ENCODE peak calls at places on chromosomes 12 and 14, in five cellular contexts. L is choroid plexus epithelial cell, M is AG09309, A is cardiac muscle cell, H is HepG2. N is an unnamed sample.
A peak's percentile ranks its signal among the peaks of the same experiment; 100 is the strongest.

GRCh38 chr12:57766464-57767311 is at the start of gene CYP27B1:
- DNase-seq in L (peak; percentile 44), M (no peak), A (peak; percentile 45), H (no peak), N (no peak)

GRCh38 chr14:101104485-101104884 is 201.0 kb upstream of the RTL1 start:
- DNase-seq in L (no peak), M (no peak), A (no peak), H (no peak), N (no peak)

GRCh38 chr14:49546766-49547165 is 39.4 kb downstream of the RPS29 start:
- DNase-seq in L (peak; percentile 8), M (no peak), A (no peak), H (no peak), N (no peak)

GRCh38 chr12:47614521-47614920 is 91.3 kb downstream of the RPAP3 start:
- DNase-seq in L (no peak), M (no peak), A (no peak), H (no peak), N (no peak)

GRCh38 chr12:34402899-34403705 is 380.8 kb downstream of the ALG10 start:
- DNase-seq in L (no peak), M (no peak), A (no peak), H (no peak), N (no peak)

GRCh38 chr12:304815-305214 is 42.2 kb upstream of the SLC6A13 start:
- DNase-seq in L (no peak), M (no peak), A (no peak), H (no peak), N (peak; percentile 23)

GRCh38 chr14:65287264-65288131 is 125.0 kb upstream of the FUT8 start:
- DNase-seq in L (peak; percentile 21), M (no peak), A (no peak), H (no peak), N (no peak)

GRCh38 chr12:97784904-97785303 is 322.3 kb downstream of the RMST start:
- DNase-seq in L (no peak), M (no peak), A (no peak), H (no peak), N (no peak)

GRCh38 chr14:101927859-101928258 is 36.5 kb upstream of the DYNC1H1 start:
- DNase-seq in L (peak; percentile 99), M (peak; percentile 89), A (no peak), H (no peak), N (peak; percentile 36)

GRCh38 chr14:76924363-76925151 is 98.3 kb downstream of the LRRC74A start:
- DNase-seq in L (peak; percentile 58), M (no peak), A (no peak), H (peak; percentile 36), N (peak; percentile 80)

GRCh38 chr14:90513151-90514014 is 116.6 kb downstream of the CALM1 start:
- DNase-seq in L (peak; percentile 10), M (no peak), A (no peak), H (peak; percentile 93), N (peak; percentile 90)

GRCh38 chr12:88153959-88154358 is 11.9 kb downstream of the TMTC3 start:
- DNase-seq in L (peak; percentile 80), M (peak; percentile 11), A (peak; percentile 23), H (peak; percentile 16), N (no peak)

GRCh38 chr12:62658910-62659309 is 192.3 kb downstream of the MON2 start:
- DNase-seq in L (no peak), M (no peak), A (no peak), H (no peak), N (no peak)

GRCh38 chr12:93136243-93137015 is 207.3 kb upstream of the EEA1 start:
- DNase-seq in L (no peak), M (no peak), A (no peak), H (peak; percentile 35), N (no peak)

GRCh38 chr14:61744239-61744638 is 18.0 kb upstream of the SNAPC1 start:
- DNase-seq in L (peak; percentile 56), M (no peak), A (no peak), H (no peak), N (no peak)

GRCh38 chr12:14058717-14059116 is 77.3 kb upstream of the GRIN2B start:
- DNase-seq in L (no peak), M (no peak), A (no peak), H (no peak), N (no peak)

GRCh38 chr12:107845226-107845979 is 70.9 kb downstream of the ASCL4 start:
- DNase-seq in L (no peak), M (no peak), A (no peak), H (no peak), N (no peak)
- H3K4me3 ChIP-seq in L (no peak overlapping the region), M (no peak overlapping the region), A (no peak overlapping the region), H (no peak overlapping the region), N (no peak overlapping the region)

DNA sequence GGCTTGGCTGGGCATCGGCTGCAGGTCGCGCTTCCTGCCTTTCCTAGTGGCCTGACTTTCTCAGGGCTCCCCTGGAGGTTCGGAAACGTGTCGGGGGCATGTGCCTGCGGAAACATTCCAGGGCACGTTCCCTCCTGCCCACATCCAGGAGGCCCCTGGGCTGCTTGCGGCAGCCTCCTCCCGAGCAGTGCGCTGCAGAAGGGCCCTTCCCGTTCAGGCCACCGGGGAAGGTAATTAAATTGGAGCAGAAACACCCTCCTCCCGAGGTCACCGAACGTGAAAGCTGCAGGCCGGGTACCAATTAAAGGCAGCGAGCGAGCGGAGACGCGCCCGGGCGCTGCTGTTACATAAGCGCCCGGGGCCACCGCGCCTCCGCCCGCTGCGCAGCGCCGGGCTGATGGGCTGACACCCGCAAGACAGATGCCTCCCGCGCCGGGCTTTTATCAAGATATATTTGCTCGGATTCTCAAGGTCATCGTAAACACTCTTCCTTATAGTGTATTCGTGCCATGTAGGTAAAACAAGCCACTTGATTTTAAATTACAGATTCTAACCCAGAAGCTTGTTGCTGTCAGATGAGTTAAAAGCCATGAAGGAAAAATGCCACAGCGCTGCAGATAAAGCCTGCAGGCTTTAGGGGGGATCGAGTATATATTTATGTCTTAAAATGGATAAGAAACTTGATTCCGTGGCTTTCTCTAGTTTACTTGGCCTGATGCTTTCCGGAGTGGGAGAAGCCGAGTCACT is 31.4 kb downstream of the SSPN start:
- DNase-seq in L (peak; percentile 26), M (no peak), A (peak; percentile 55), H (no peak), N (no peak)
- H3K4me3 ChIP-seq in L (peak overlapping the region; percentile 61), M (peak overlapping the region; percentile 27), A (peak overlapping the region; percentile 18), H (no peak overlapping the region), N (peak overlapping the region; percentile 50)

GRCh38 chr12:24560192-24560591 is 388.7 kb downstream of the BCAT1 start:
- DNase-seq in L (peak; percentile 41), M (no peak), A (no peak), H (no peak), N (no peak)

GRCh38 chr12:24561882-24562760 is 386.8 kb downstream of the BCAT1 start:
- DNase-seq in L (peak; percentile 81), M (no peak), A (peak; percentile 82), H (no peak), N (no peak)

GRCh38 chr12:24560867-24561266 is 388.0 kb downstream of the BCAT1 start:
- DNase-seq in L (peak; percentile 25), M (no peak), A (no peak), H (no peak), N (no peak)

GRCh38 chr12:24562761-24563392 is 386.0 kb downstream of the BCAT1 start:
- DNase-seq in L (peak; percentile 70), M (no peak), A (peak; percentile 76), H (no peak), N (no peak)

GRCh38 chr12:24561411-24561871 is 387.5 kb downstream of the BCAT1 start:
- DNase-seq in L (peak; percentile 45), M (no peak), A (no peak), H (no peak), N (no peak)
- H3K4me3 ChIP-seq in L (peak overlapping the region; percentile 87), M (peak overlapping the region; percentile 65), A (peak overlapping the region; percentile 94), H (peak overlapping the region; percentile 67), N (peak overlapping the region; percentile 74)

DNA sequence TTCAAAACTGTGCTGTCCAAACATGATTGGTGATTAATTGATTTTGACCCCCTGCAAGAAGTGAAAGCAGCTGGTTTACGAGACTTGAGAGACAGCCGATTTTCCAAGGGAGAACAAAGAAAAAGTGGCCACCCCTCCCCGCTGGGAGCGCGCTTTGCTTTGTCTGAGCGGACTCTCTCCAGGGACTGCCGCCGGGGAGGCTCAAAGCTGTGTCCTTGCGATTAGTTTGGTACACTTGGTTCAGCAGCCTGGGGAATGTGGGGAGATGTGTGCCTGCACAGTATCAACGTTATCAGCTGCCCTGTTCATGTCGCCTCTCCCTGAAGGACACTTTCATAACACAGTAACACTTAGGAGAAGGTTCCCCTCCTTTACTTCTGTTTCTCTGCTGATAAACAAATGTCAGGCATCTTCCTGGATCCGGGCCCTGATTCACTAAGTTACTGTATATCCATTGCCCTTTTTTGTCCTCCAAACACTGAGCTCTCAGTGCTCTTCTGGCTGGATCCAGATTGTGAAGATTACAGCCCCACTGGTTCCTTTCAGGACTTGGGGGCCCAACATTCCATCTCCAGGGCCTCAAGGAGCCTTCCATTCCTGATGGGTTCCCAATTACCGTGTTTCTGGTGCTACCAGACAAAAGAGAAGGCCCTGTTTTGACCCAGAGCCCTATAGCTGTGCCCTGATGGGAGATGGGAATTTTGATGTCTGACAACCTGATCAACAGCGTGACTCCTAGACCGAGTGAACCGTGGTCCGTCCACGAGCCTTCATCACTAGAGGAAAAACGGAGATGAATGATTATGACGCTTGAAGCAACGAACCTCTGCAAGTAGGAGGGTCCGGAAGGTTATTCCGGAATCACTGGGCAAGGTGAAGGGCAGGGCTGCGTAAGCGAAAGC is 31.7 kb upstream of the TUBA1C start:
- DNase-seq in L (peak; percentile 53), M (no peak), A (peak; percentile 92), H (peak; percentile 30), N (no peak)
- H3K4me3 ChIP-seq in L (peak overlapping the region; percentile 28), M (no peak overlapping the region), A (peak overlapping the region; percentile 7), H (peak overlapping the region; percentile 33), N (no peak overlapping the region)

DNA sequence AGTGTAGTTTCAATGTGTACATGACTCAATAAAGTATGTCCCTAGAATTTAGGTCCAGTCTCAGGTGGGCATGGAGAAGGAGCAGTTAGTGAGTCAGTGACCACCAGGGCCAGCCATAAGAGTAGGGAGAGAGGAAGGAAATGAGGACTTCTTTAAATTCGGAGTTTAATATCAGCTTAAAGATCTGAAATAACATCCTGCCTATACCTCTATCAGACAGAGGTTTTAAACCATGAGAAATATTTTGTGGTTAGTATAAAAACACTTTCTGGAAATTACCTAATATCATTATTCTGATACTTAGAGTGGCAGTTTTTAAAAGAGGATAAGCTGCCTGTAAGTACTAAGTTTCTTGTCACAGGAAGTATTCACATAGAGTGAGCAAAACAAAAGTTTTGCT is 61.7 kb upstream of the ST8SIA1 start:
- DNase-seq in L (no peak), M (no peak), A (no peak), H (no peak), N (no peak)
- H3K4me3 ChIP-seq in L (no peak overlapping the region), M (no peak overlapping the region), A (no peak overlapping the region), H (no peak overlapping the region), N (no peak overlapping the region)

GRCh38 chr12:100716658-100716948 is 78.0 kb upstream of the ANO4 start:
- DNase-seq in L (peak; percentile 7), M (no peak), A (no peak), H (no peak), N (no peak)
- H3K4me3 ChIP-seq in L (peak overlapping the region; percentile 47), M (peak overlapping the region; percentile 42), A (no peak overlapping the region), H (no peak overlapping the region), N (peak overlapping the region; percentile 40)